ENCODE peak calls at places on chromosomes 7 and 10, in ten cellular contexts. K is germinal center; E is activated CD8-positive, alpha-beta memory T cell treated with anti-CD3 and anti-CD28 coated beads, Interleukin-2, amount 50 U/mL, for 48 hours; J is NCI-H2029; N is activated B cell treated with CpG ODN at 0.5 μM for 24 hours; U is activated CD4-positive, alpha-beta T cell treated with anti-CD3 and anti-CD28 coated beads for 4 hours; M is retinal pigment epithelial cell; G is nephron progenitor cell; O is hypothalamus; D is AG09319. F is an unnamed sample.

GRCh38 chr10:36578306-36578705 is 547.1 kb upstream of the ANKRD30A start:
- DNase-seq in K (no peak), E (no peak), G (no peak), N (no peak), D (no peak), M (no peak), O (no peak), J (no peak), U (no peak), F (no peak)

GRCh38 chr7:157854066-157854891 is 517.5 kb downstream of the DNAJB6 start:
- DNase-seq in K (no peak), J (no peak), G (no peak), D (no peak), U (no peak), N (no peak), O (peak), E (no peak), M (no peak), F (no peak)

GRCh38 chr10:130934333-130935035 is 377.0 kb downstream of the TCERG1L start:
- DNase-seq in O (no peak), U (no peak), N (no peak), K (no peak), J (no peak), E (no peak), G (no peak), M (no peak), D (no peak), F (no peak)

GRCh38 chr10:117246997-117247667 is 6.2 kb downstream of the SLC18A2 start:
- DNase-seq in D (peak), G (no peak), K (no peak), N (no peak), M (no peak), U (no peak), J (no peak), E (no peak), O (no peak), F (no peak)

GRCh38 chr10:7410800-7411670 is at the start of gene SFMBT2:
- DNase-seq in E (peak), J (no peak), M (peak), G (peak), U (peak), D (no peak), K (peak), N (peak), O (peak), F (no peak)

GRCh38 chr10:118968482-118968881 is 61.0 kb upstream of the NANOS1 start:
- DNase-seq in M (no peak), U (no peak), G (no peak), J (no peak), E (no peak), O (no peak), N (no peak), K (no peak), D (no peak), F (no peak)

GRCh38 chr7:100007887-100008286 is 7.5 kb upstream of the ZKSCAN1 start:
- DNase-seq in U (no peak), E (no peak), O (no peak), N (no peak), D (no peak), G (peak), M (no peak), J (no peak), K (no peak), F (no peak)

GRCh38 chr7:32191296-32191695 is 121.1 kb upstream of the PDE1C start:
- DNase-seq in M (no peak), E (no peak), K (no peak), U (no peak), D (no peak), N (no peak), G (no peak), O (no peak), J (no peak), F (no peak)

GRCh38 chr7:41065663-41066062 is 637.2 kb downstream of the INHBA start:
- DNase-seq in D (no peak), N (no peak), M (no peak), J (peak), G (no peak), K (no peak), E (no peak), U (no peak), O (no peak), F (peak)

GRCh38 chr10:78365711-78366110 is 332.0 kb downstream of the RPS24 start:
- DNase-seq in K (no peak), M (no peak), G (peak), U (no peak), N (no peak), J (no peak), O (peak), E (no peak), D (no peak), F (no peak)

GRCh38 chr7:47292832-47293309 is 289.0 kb downstream of the TNS3 start:
- DNase-seq in E (no peak), K (no peak), U (no peak), N (no peak), J (no peak), O (no peak), M (no peak), G (no peak), D (no peak), F (no peak)

GRCh38 chr10:58016614-58017013 is 251.1 kb downstream of the IPMK start:
- DNase-seq in M (no peak), K (no peak), O (no peak), J (no peak), U (no peak), D (no peak), N (no peak), E (no peak), G (no peak), F (no peak)

GRCh38 chr10:69636273-69636575 is 6.2 kb downstream of the FAM241B start:
- DNase-seq in N (no peak), O (no peak), E (peak), G (no peak), D (no peak), J (no peak), U (no peak), K (no peak), M (no peak), F (no peak)

GRCh38 chr7:39937366-39938153 is 12.5 kb upstream of the CDK13 start:
- DNase-seq in E (no peak), K (no peak), D (no peak), M (no peak), G (no peak), J (no peak), N (no peak), U (no peak), O (no peak), F (no peak)

GRCh38 chr10:124465003-124465776 is 3.6 kb downstream of the LHPP start:
- DNase-seq in D (no peak), G (no peak), U (no peak), N (no peak), K (peak), E (no peak), M (no peak), O (no peak), J (no peak), F (no peak)

F was measured in LoVo.